ENCODE peak calls at places on chromosomes 4 and X, in five cellular contexts. V, N, Y, X and O are unnamed samples.

GRCh38 chr4:139738846-139739613 is 73.4 kb downstream of the MGST2 start:
- DNase-seq in N (peak; percentile 32), Y (no peak), V (no peak), X (no peak), O (peak; percentile 32)

GRCh38 chr4:177163532-177163931 is 146.1 kb upstream of the NEIL3 start:
- DNase-seq in X (no peak), V (no peak), N (no peak), Y (peak; percentile 6), O (peak; percentile 39)

GRCh38 chrX:153635788-153636668 is 11.0 kb upstream of the DUSP9 start:
- DNase-seq in V (no peak), X (no peak), N (no peak), Y (no peak), O (peak; percentile 31)

GRCh38 chrX:45767021-45767491 is 566.4 kb upstream of the DIPK2B start:
- DNase-seq in N (no peak), X (no peak), V (no peak), Y (peak; percentile 75), O (peak; percentile 64)

GRCh38 chr4:42643685-42644084 is 13.2 kb downstream of the ATP8A1 start:
- DNase-seq in X (no peak), V (no peak), N (no peak), Y (no peak), O (no peak)

GRCh38 chr4:53365486-53366300 is at the start of gene SCFD2:
- DNase-seq in Y (peak; percentile 98), N (peak; percentile 99), V (peak; percentile 98), X (peak; percentile 97), O (peak; percentile 98)

GRCh38 chr4:72351521-72351920 is 217.5 kb downstream of the ADAMTS3 start:
- DNase-seq in N (no peak), V (no peak), X (no peak), Y (no peak), O (no peak)

GRCh38 chrX:65537229-65537628 is 2.6 kb upstream of the LAS1L start:
- DNase-seq in Y (no peak), V (no peak), N (no peak), X (no peak), O (no peak)

GRCh38 chrX:132119283-132119682 is 8.5 kb downstream of the FRMD7 start:
- DNase-seq in N (no peak), V (no peak), Y (peak; percentile 34), X (no peak), O (no peak)

GRCh38 chr4:2809610-2810180 is 16.8 kb downstream of the SH3BP2 start:
- DNase-seq in N (no peak), X (no peak), V (no peak), Y (no peak), O (no peak)

GRCh38 chr4:2806392-2807355 is 13.8 kb downstream of the SH3BP2 start:
- DNase-seq in Y (no peak), X (peak; percentile 77), V (peak; percentile 91), N (no peak), O (peak; percentile 80)

GRCh38 chr4:2807571-2807970 is 14.7 kb downstream of the SH3BP2 start:
- DNase-seq in X (no peak), N (no peak), Y (no peak), V (no peak), O (no peak)

GRCh38 chr4:2805712-2806391 is 13.0 kb downstream of the SH3BP2 start:
- DNase-seq in Y (no peak), V (peak; percentile 93), N (no peak), X (peak; percentile 80), O (no peak)

DNA sequence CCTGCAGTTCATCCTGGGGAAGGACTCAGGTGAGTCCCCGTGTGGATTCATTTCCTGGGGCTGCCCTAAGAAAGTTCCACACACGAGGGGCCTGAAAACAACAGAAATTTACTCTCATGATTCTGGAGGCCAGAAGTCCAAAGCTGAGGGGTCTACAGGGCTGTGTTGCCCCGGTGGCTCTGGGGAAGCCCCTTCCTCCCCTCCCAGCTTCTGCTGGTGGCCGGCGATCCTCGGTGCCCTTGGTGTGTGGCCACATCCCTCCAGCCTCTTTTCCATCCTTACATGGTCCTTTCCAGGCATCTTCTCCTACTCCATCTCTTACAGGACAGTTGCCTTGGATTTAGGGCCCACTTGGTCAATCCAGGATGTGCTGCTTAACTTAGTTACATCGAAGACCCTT is 15.1 kb downstream of the SH3BP2 start:
- DNase-seq in N (no peak), V (no peak), Y (no peak), X (no peak), O (no peak)
- H3K27ac ChIP-seq in N (no peak overlapping the region), V (no peak overlapping the region), Y (no peak overlapping the region), X (peak overlapping the region; percentile 89), O (no peak overlapping the region)

DNA sequence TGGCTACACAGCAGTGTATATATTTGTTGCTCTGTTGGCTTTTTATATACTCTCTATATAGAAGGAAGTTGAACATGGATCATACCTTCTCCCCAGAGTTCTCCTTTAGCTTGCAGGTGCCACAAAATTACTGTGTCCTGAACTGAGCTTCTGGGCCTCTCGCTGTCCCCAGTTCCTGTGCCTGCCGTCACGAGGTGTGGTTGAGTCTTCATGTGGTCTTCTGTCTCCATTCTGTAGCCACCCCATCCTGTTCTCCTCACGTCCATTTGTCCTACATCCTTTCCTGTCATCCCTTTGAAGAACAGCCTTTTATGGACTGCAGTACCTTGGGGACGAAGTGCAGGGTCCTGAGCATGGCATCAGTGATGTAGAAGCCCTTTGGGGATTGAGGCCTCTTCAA is 14.5 kb downstream of the TMEM131L start:
- DNase-seq in V (no peak), Y (no peak), N (no peak), X (no peak), O (no peak)
- H3K27ac ChIP-seq in V (no peak overlapping the region), Y (no peak overlapping the region), N (no peak overlapping the region), X (no peak overlapping the region), O (no peak overlapping the region)

GRCh38 chr4:122733805-122734155 is 1.3 kb downstream of the BBS12 start:
- DNase-seq in N (no peak), X (no peak), Y (no peak), V (no peak), O (no peak)
- H3K27ac ChIP-seq in N (no peak overlapping the region), X (no peak overlapping the region), Y (peak overlapping the region; percentile 92), V (no peak overlapping the region), O (peak overlapping the region; percentile 97)

GRCh38 chrX:57121162-57121741 is at the start of gene SPIN2B:
- DNase-seq in X (peak; percentile 78), N (peak; percentile 78), V (peak; percentile 74), Y (peak; percentile 62), O (peak; percentile 86)
- H3K27ac ChIP-seq in X (peak within 1 kb of the TSS; percentile 88), N (peak within 1 kb of the TSS; percentile 82), V (peak within 1 kb of the TSS; percentile 71), Y (no peak within 1 kb of the TSS), O (peak within 1 kb of the TSS; percentile 57)

GRCh38 chr4:184400891-184401290 is 73.5 kb downstream of the IRF2 start:
- DNase-seq in X (no peak), V (no peak), N (no peak), Y (peak; percentile 89), O (no peak)
- H3K27ac ChIP-seq in X (peak overlapping the region; percentile 93), V (no peak overlapping the region), N (peak overlapping the region; percentile 27), Y (peak overlapping the region; percentile 89), O (peak overlapping the region; percentile 85)

GRCh38 chr4:185925910-185926360 is 113.9 kb upstream of the SORBS2 start:
- DNase-seq in Y (no peak), N (no peak), X (peak; percentile 18), V (no peak), O (no peak)
- H3K27ac ChIP-seq in Y (no peak overlapping the region), N (peak overlapping the region; percentile 53), X (peak overlapping the region; percentile 71), V (no peak overlapping the region), O (no peak overlapping the region)

DNA sequence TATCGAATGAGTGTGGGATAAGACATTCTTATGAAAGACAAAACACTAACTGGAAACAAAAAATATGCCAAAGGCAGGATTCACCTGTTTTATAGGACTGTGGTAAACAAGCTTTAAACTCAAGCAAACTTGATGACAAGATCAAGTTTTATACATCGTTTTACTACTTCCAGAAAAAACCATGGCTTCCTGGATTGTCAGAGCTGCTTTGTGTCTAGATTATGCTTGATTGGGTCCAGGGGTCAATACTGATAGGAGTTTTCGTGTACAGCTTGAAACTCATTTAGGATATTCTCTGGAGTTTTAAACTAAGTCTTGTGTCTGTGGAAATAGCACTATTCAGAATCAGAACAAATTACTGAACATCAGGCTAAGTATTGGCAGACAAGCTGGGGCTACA is 13.0 kb downstream of the HCCS start:
- DNase-seq in N (no peak), Y (no peak), X (no peak), V (no peak), O (no peak)
- H3K27ac ChIP-seq in N (no peak overlapping the region), Y (no peak overlapping the region), X (no peak overlapping the region), V (no peak overlapping the region), O (no peak overlapping the region)

DNA sequence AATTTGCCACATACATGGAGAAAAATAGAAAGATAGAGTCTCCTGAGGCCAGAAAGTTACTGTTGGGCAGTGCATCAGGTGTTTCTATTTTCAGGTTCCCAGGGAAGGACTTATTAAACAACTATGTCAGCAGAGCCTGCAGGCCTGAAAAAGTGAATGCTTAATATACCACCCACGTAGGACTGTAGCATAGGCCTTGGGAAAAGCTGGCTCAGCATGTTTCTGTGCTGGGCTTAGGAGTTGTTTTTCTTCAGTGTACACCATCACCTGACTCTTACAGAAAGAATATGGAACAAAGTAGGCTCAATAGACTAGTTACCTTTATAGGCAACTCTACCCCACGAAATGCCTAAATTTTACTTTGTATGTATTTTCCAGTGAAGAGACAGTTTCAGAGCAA is 1385.9 kb downstream of the FAM133A start:
- DNase-seq in Y (no peak), N (no peak), X (no peak), V (no peak), O (peak; percentile 18)
- H3K27ac ChIP-seq in Y (no peak overlapping the region), N (no peak overlapping the region), X (no peak overlapping the region), V (no peak overlapping the region), O (no peak overlapping the region)

GRCh38 chr4:138673053-138673452 is 342.5 kb upstream of the NOCT start:
- DNase-seq in Y (no peak), N (no peak), V (no peak), X (no peak), O (no peak)

GRCh38 chr4:138670681-138671080 is 344.9 kb upstream of the NOCT start:
- DNase-seq in X (no peak), Y (no peak), V (no peak), N (no peak), O (no peak)

GRCh38 chr4:138671606-138672084 is 343.9 kb upstream of the NOCT start:
- DNase-seq in Y (no peak), V (no peak), X (no peak), N (no peak), O (no peak)

GRCh38 chr4:138671106-138671505 is 344.5 kb upstream of the NOCT start:
- DNase-seq in N (no peak), Y (no peak), V (no peak), X (no peak), O (no peak)

GRCh38 chr4:138672393-138672976 is 343.1 kb upstream of the NOCT start:
- DNase-seq in V (no peak), N (no peak), X (no peak), Y (no peak), O (no peak)
- H3K27ac ChIP-seq in V (no peak overlapping the region), N (no peak overlapping the region), X (peak overlapping the region; percentile 25), Y (no peak overlapping the region), O (no peak overlapping the region)

DNA sequence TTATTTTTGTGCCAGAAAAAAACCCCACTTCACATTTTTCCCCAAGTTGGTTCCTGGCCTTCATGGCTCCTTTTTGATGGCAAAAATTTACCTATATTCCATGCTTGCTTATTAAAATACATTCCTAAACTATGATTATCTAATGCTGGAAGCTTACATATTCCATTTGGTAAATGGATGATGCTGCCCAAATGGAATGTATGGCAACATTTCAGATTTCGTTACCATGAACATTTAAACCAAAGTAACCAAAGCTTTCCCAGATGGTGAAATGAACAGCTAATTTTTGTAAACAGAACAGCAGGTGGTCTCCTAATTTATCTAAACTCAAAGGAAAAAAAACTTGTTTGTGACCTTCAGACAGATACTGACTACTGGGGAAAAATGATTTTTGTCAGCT is 110.8 kb upstream of the TEX13A start:
- DNase-seq in V (no peak), N (no peak), Y (peak; percentile 50), X (no peak), O (no peak)
- H3K27ac ChIP-seq in V (no peak overlapping the region), N (no peak overlapping the region), Y (peak overlapping the region; percentile 34), X (no peak overlapping the region), O (no peak overlapping the region)